ENCODE peak calls at places on chromosomes 7 and 10, in four cellular contexts. N is aorta, W is AG09309, P is transverse colon. E is an unnamed sample.

GRCh38 chr10:103850572-103850895 is 4.8 kb downstream of the SH3PXD2A start:
- DNase-seq in W (no peak), N (no peak), P (no peak), E (peak; percentile 38)

GRCh38 chr10:106481598-106481997 is 682.9 kb downstream of the SORCS1 start:
- DNase-seq in W (no peak), N (no peak), P (no peak), E (no peak)

GRCh38 chr10:1870491-1870890 is 133.2 kb upstream of the ADARB2 start:
- DNase-seq in W (no peak), N (no peak), P (no peak), E (no peak)

GRCh38 chr7:143485500-143485899 is 7.8 kb downstream of the TAS2R41 start:
- DNase-seq in P (no peak), W (peak; percentile 53), N (no peak), E (no peak)

GRCh38 chr10:28479366-28479765 is 53.6 kb upstream of the WAC start:
- DNase-seq in P (no peak), N (no peak), W (no peak), E (no peak)

GRCh38 chr10:117972168-117972822 is 74.4 kb downstream of the RAB11FIP2 start:
- DNase-seq in W (no peak), N (no peak), P (no peak), E (no peak)

GRCh38 chr7:116687801-116688201 is 15.8 kb downstream of the MET start:
- DNase-seq in W (no peak), N (no peak), P (no peak), E (no peak)

GRCh38 chr10:80260295-80261243 is 28.9 kb downstream of the MAT1A start:
- DNase-seq in P (no peak), N (no peak), W (no peak), E (no peak)

GRCh38 chr7:131284702-131285419 is 42.8 kb upstream of the MKLN1 start:
- DNase-seq in N (peak; percentile 81), W (no peak), P (no peak), E (peak; percentile 37)

GRCh38 chr7:27155816-27156507 is 513 bp downstream of the HOXA7 start:
- DNase-seq in W (no peak), N (peak; percentile 83), P (peak; percentile 70), E (no peak)

GRCh38 chr7:71661671-71662224 is 529.8 kb downstream of the GALNT17 start:
- DNase-seq in N (no peak), P (no peak), W (no peak), E (peak; percentile 70)

GRCh38 chr7:147245274-147245673 is 1128.7 kb downstream of the CNTNAP2 start:
- DNase-seq in W (no peak), P (peak; percentile 12), N (no peak), E (no peak)

GRCh38 chr7:29926761-29927160 is 62.8 kb downstream of the SCRN1 start:
- DNase-seq in W (no peak), P (no peak), N (no peak), E (no peak)

GRCh38 chr7:157726764-157727163 is 390.0 kb downstream of the DNAJB6 start:
- DNase-seq in W (no peak), P (no peak), N (no peak), E (no peak)

GRCh38 chr10:87864497-87865059 is 1.2 kb downstream of the PTEN start:
- DNase-seq in W (no peak), N (no peak), P (no peak), E (no peak)

DNA sequence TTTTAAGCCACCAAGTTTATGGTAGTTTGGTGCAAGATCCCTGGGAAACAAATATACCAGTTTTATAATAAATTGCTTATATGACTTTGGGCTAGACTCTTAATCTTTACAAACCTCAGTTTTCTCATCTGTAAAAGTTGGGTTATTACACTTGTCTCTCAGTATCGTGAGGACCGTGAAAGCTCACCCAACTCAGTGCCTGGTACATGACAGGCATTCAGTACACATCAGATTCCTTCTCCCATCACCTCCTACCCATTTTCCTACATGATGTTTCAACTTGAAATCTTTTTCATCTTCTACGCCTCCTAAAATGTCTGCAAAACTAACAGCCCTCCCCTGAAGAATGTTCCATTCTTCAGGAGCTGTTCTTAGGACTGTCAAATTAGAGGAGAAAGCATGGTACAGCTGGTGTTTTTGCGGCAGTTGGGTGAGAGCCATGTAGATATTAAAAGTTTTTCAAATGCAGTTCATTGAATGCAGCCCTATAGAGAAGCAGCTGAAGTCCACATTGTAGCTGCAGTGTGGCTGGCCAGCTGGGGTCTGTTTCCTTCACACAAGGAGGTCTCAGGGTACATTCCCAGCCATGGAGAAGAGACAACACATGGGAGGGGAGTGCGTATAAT is 812.8 kb downstream of the LRMDA start:
- DNase-seq in W (no peak), P (no peak), N (no peak), E (no peak)
- H3K4me3 ChIP-seq in W (no peak overlapping the region), P (no peak overlapping the region), N (no peak overlapping the region), E (no peak overlapping the region)

DNA sequence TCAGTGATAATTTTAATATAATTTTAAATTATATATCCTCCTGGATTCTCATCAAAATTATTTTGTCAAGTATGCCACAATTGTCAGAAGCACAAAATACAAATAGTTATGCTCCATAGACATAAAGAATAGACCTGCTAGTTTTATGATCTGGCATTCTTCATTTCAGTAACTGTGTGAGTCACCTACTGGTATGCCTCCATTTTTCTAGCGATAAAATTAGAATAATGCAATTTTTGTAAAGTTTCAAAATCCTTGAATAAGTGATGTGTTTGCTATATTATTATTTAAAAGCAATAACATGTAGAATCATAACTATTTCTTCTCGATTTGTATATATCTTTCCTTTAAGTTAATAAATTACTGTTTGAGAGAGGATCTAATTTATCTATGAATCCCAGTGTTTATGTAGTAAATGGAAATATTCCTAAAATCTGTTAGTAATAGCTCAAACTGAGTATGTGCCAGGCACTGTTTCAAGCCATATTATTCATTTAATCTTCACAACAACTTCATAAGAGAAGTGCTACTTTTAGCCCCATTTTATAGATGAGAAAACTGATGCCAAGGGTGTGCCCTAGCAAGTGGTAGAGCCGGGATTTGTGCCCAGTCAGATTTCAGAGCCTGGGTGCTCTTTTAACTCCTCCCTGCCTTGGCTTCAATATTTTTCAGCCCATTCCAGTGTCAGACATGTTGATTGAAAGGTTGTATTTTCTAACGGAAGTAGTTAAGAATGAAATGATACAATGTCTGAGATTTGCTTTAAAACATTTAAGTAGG is 38.4 kb downstream of the NET1 start:
- DNase-seq in W (no peak), P (no peak), N (no peak), E (no peak)
- H3K4me3 ChIP-seq in W (no peak overlapping the region), P (no peak overlapping the region), N (peak overlapping the region; percentile 90), E (no peak overlapping the region)

GRCh38 chr7:129123517-129123872 is 21.0 kb upstream of the TSPAN33 start:
- DNase-seq in W (no peak), P (no peak), N (no peak), E (no peak)
- H3K4me3 ChIP-seq in W (no peak overlapping the region), P (no peak overlapping the region), N (no peak overlapping the region), E (no peak overlapping the region)

GRCh38 chr7:40706829-40707228 is 572.0 kb downstream of the SUGCT start:
- DNase-seq in P (no peak), W (no peak), N (no peak), E (no peak)
- H3K4me3 ChIP-seq in P (no peak overlapping the region), W (no peak overlapping the region), N (no peak overlapping the region), E (no peak overlapping the region)

GRCh38 chr10:34742456-34742855 is 72.6 kb downstream of the PARD3 start:
- DNase-seq in P (no peak), N (no peak), W (no peak), E (no peak)

GRCh38 chr10:34736976-34737771 is 77.9 kb downstream of the PARD3 start:
- DNase-seq in N (no peak), P (no peak), W (no peak), E (no peak)

GRCh38 chr10:34740321-34740720 is 74.8 kb downstream of the PARD3 start:
- DNase-seq in N (no peak), W (no peak), P (no peak), E (no peak)

GRCh38 chr10:34737772-34738169 is 77.3 kb downstream of the PARD3 start:
- DNase-seq in W (no peak), P (no peak), N (no peak), E (no peak)

GRCh38 chr10:34739915-34740314 is 75.2 kb downstream of the PARD3 start:
- DNase-seq in P (peak; percentile 39), W (peak; percentile 25), N (no peak), E (peak; percentile 40)
- H3K4me3 ChIP-seq in P (no peak overlapping the region), W (peak overlapping the region; percentile 19), N (no peak overlapping the region), E (peak overlapping the region; percentile 30)

GRCh38 chr7:155807013-155807804 is 5.1 kb downstream of the SHH start:
- DNase-seq in P (no peak), W (no peak), N (no peak), E (no peak)
- H3K4me3 ChIP-seq in P (no peak overlapping the region), W (no peak overlapping the region), N (no peak overlapping the region), E (no peak overlapping the region)